ENCODE peak calls at places on chromosomes 4 and X, in ten cellular contexts. One of them, this sample, is unnamed.

GRCh38 chr4:156838761-156839160 is 132.8 kb downstream of the PDGFC start:
- DNase-seq in RPMI7951: no peak
- DNase-seq in AG10803: peak
- DNase-seq in EL: no peak
- DNase-seq in PC-9: no peak
- DNase-seq in sciatic nerve: no peak
- DNase-seq in HFFc6: no peak
- DNase-seq in T-cell: no peak
- DNase-seq in RWPE2: no peak
- DNase-seq in NCI-H2171: peak
- DNase-seq in this sample: peak

GRCh38 chr4:54277691-54278090 is 48.6 kb downstream of the PDGFRA start:
- DNase-seq in HFFc6: peak
- DNase-seq in PC-9: no peak
- DNase-seq in RPMI7951: peak
- DNase-seq in NCI-H2171: no peak
- DNase-seq in sciatic nerve: no peak
- DNase-seq in RWPE2: no peak
- DNase-seq in AG10803: peak
- DNase-seq in T-cell: no peak
- DNase-seq in EL: peak
- DNase-seq in this sample: peak

GRCh38 chrX:107935664-107936433 is 46.3 kb downstream of the TEX13B start:
- DNase-seq in sciatic nerve: no peak
- DNase-seq in RWPE2: no peak
- DNase-seq in T-cell: no peak
- DNase-seq in AG10803: no peak
- DNase-seq in PC-9: peak
- DNase-seq in RPMI7951: peak
- DNase-seq in NCI-H2171: no peak
- DNase-seq in HFFc6: no peak
- DNase-seq in EL: peak
- DNase-seq in this sample: peak

GRCh38 chr4:149371021-149371420 is 444.6 kb downstream of the IQCM start:
- DNase-seq in HFFc6: peak
- DNase-seq in RPMI7951: peak
- DNase-seq in AG10803: peak
- DNase-seq in T-cell: no peak
- DNase-seq in PC-9: no peak
- DNase-seq in NCI-H2171: peak
- DNase-seq in sciatic nerve: no peak
- DNase-seq in EL: peak
- DNase-seq in RWPE2: no peak
- DNase-seq in this sample: peak

GRCh38 chrX:26914232-26914631 is 548.9 kb downstream of the PPP4R3C start:
- DNase-seq in T-cell: no peak
- DNase-seq in sciatic nerve: no peak
- DNase-seq in RWPE2: no peak
- DNase-seq in HFFc6: no peak
- DNase-seq in RPMI7951: no peak
- DNase-seq in PC-9: no peak
- DNase-seq in EL: no peak
- DNase-seq in NCI-H2171: no peak
- DNase-seq in AG10803: no peak
- DNase-seq in this sample: no peak

GRCh38 chrX:154546354-154547244 is at the start of gene G6PD:
- DNase-seq in AG10803: peak
- DNase-seq in T-cell: peak
- DNase-seq in HFFc6: no peak
- DNase-seq in RWPE2: no peak
- DNase-seq in RPMI7951: peak
- DNase-seq in sciatic nerve: no peak
- DNase-seq in EL: peak
- DNase-seq in PC-9: peak
- DNase-seq in NCI-H2171: peak
- DNase-seq in this sample: peak

GRCh38 chr4:18695733-18696527 is 674.4 kb upstream of the LCORL start:
- DNase-seq in EL: no peak
- DNase-seq in RWPE2: no peak
- DNase-seq in NCI-H2171: no peak
- DNase-seq in RPMI7951: peak
- DNase-seq in T-cell: no peak
- DNase-seq in AG10803: no peak
- DNase-seq in HFFc6: no peak
- DNase-seq in PC-9: no peak
- DNase-seq in sciatic nerve: no peak
- DNase-seq in this sample: no peak

GRCh38 chr4:173056708-173057107 is 111.9 kb upstream of the GALNT7 start:
- DNase-seq in RWPE2: no peak
- DNase-seq in PC-9: no peak
- DNase-seq in AG10803: no peak
- DNase-seq in RPMI7951: no peak
- DNase-seq in NCI-H2171: no peak
- DNase-seq in EL: no peak
- DNase-seq in T-cell: no peak
- DNase-seq in HFFc6: no peak
- DNase-seq in sciatic nerve: no peak
- DNase-seq in this sample: no peak

GRCh38 chrX:13196778-13197177 is 123.1 kb downstream of the ATXN3L start:
- DNase-seq in HFFc6: no peak
- DNase-seq in sciatic nerve: no peak
- DNase-seq in AG10803: no peak
- DNase-seq in NCI-H2171: no peak
- DNase-seq in EL: no peak
- DNase-seq in RWPE2: no peak
- DNase-seq in RPMI7951: no peak
- DNase-seq in T-cell: no peak
- DNase-seq in PC-9: no peak
- DNase-seq in this sample: no peak

GRCh38 chr4:169744601-169745000 is 13.1 kb downstream of the HPF1 start:
- DNase-seq in RWPE2: no peak
- DNase-seq in AG10803: no peak
- DNase-seq in HFFc6: peak
- DNase-seq in NCI-H2171: no peak
- DNase-seq in RPMI7951: no peak
- DNase-seq in sciatic nerve: no peak
- DNase-seq in T-cell: no peak
- DNase-seq in EL: peak
- DNase-seq in PC-9: no peak
- DNase-seq in this sample: no peak

GRCh38 chr4:63607186-63607872 is 801.9 kb downstream of the TECRL start:
- DNase-seq in NCI-H2171: no peak
- DNase-seq in EL: no peak
- DNase-seq in T-cell: no peak
- DNase-seq in RPMI7951: no peak
- DNase-seq in sciatic nerve: no peak
- DNase-seq in RWPE2: no peak
- DNase-seq in PC-9: no peak
- DNase-seq in HFFc6: no peak
- DNase-seq in AG10803: no peak
- DNase-seq in this sample: no peak

GRCh38 chrX:136146614-136147319 is 566 bp upstream of the FHL1 start:
- DNase-seq in AG10803: no peak
- DNase-seq in RPMI7951: no peak
- DNase-seq in HFFc6: no peak
- DNase-seq in sciatic nerve: no peak
- DNase-seq in EL: no peak
- DNase-seq in T-cell: no peak
- DNase-seq in RWPE2: no peak
- DNase-seq in NCI-H2171: peak
- DNase-seq in PC-9: no peak
- DNase-seq in this sample: no peak

GRCh38 chrX:39756086-39756883 is 341.5 kb downstream of the BCOR start:
- DNase-seq in NCI-H2171: no peak
- DNase-seq in PC-9: no peak
- DNase-seq in EL: peak
- DNase-seq in sciatic nerve: no peak
- DNase-seq in HFFc6: peak
- DNase-seq in AG10803: peak
- DNase-seq in RPMI7951: peak
- DNase-seq in T-cell: no peak
- DNase-seq in RWPE2: no peak
- DNase-seq in this sample: peak

GRCh38 chrX:47940448-47940847 is 63.3 kb downstream of the ZNF182 start:
- DNase-seq in HFFc6: no peak
- DNase-seq in AG10803: no peak
- DNase-seq in sciatic nerve: no peak
- DNase-seq in NCI-H2171: no peak
- DNase-seq in T-cell: no peak
- DNase-seq in RWPE2: no peak
- DNase-seq in PC-9: no peak
- DNase-seq in RPMI7951: no peak
- DNase-seq in EL: no peak
- DNase-seq in this sample: no peak

GRCh38 chr4:2914220-2915126 is 48.7 kb downstream of the NOP14 start:
- DNase-seq in PC-9: no peak
- DNase-seq in RPMI7951: no peak
- DNase-seq in HFFc6: no peak
- DNase-seq in EL: no peak
- DNase-seq in sciatic nerve: peak
- DNase-seq in T-cell: no peak
- DNase-seq in AG10803: no peak
- DNase-seq in RWPE2: no peak
- DNase-seq in NCI-H2171: no peak
- DNase-seq in this sample: no peak

GRCh38 chr4:45072981-45073380 is 346.6 kb upstream of the GNPDA2 start:
- DNase-seq in PC-9: no peak
- DNase-seq in NCI-H2171: no peak
- DNase-seq in RWPE2: no peak
- DNase-seq in T-cell: no peak
- DNase-seq in RPMI7951: no peak
- DNase-seq in AG10803: no peak
- DNase-seq in sciatic nerve: no peak
- DNase-seq in HFFc6: no peak
- DNase-seq in EL: no peak
- DNase-seq in this sample: no peak

GRCh38 chr4:41268024-41268423 is 11.3 kb downstream of the UCHL1 start:
- DNase-seq in NCI-H2171: no peak
- DNase-seq in sciatic nerve: no peak
- DNase-seq in EL: no peak
- DNase-seq in T-cell: no peak
- DNase-seq in HFFc6: no peak
- DNase-seq in RWPE2: no peak
- DNase-seq in PC-9: no peak
- DNase-seq in AG10803: peak
- DNase-seq in RPMI7951: peak
- DNase-seq in this sample: no peak

GRCh38 chrX:65581661-65582339 is 47.2 kb upstream of the LAS1L start:
- DNase-seq in RWPE2: no peak
- DNase-seq in AG10803: peak
- DNase-seq in RPMI7951: peak
- DNase-seq in HFFc6: peak
- DNase-seq in PC-9: no peak
- DNase-seq in EL: peak
- DNase-seq in sciatic nerve: peak
- DNase-seq in NCI-H2171: peak
- DNase-seq in T-cell: peak
- DNase-seq in this sample: peak

GRCh38 chr4:182874158-182874855 is 42.9 kb downstream of the DCTD start:
- DNase-seq in T-cell: no peak
- DNase-seq in HFFc6: no peak
- DNase-seq in NCI-H2171: no peak
- DNase-seq in PC-9: no peak
- DNase-seq in RWPE2: no peak
- DNase-seq in EL: no peak
- DNase-seq in RPMI7951: no peak
- DNase-seq in AG10803: no peak
- DNase-seq in sciatic nerve: no peak
- DNase-seq in this sample: no peak

GRCh38 chrX:103864149-103864548 is 32.1 kb upstream of the RAB9B start:
- DNase-seq in NCI-H2171: no peak
- DNase-seq in HFFc6: no peak
- DNase-seq in T-cell: no peak
- DNase-seq in RWPE2: no peak
- DNase-seq in PC-9: no peak
- DNase-seq in RPMI7951: no peak
- DNase-seq in sciatic nerve: no peak
- DNase-seq in EL: no peak
- DNase-seq in AG10803: no peak
- DNase-seq in this sample: no peak

GRCh38 chr4:76267811-76268210 is 16.3 kb downstream of the FAM47E start:
- DNase-seq in AG10803: no peak
- DNase-seq in EL: no peak
- DNase-seq in T-cell: no peak
- DNase-seq in HFFc6: no peak
- DNase-seq in RWPE2: no peak
- DNase-seq in NCI-H2171: no peak
- DNase-seq in sciatic nerve: no peak
- DNase-seq in RPMI7951: no peak
- DNase-seq in PC-9: no peak
- DNase-seq in this sample: no peak

GRCh38 chr4:147118523-147118922 is 172.9 kb upstream of the TTC29 start:
- DNase-seq in RWPE2: no peak
- DNase-seq in EL: no peak
- DNase-seq in AG10803: peak
- DNase-seq in PC-9: no peak
- DNase-seq in HFFc6: no peak
- DNase-seq in sciatic nerve: no peak
- DNase-seq in NCI-H2171: no peak
- DNase-seq in RPMI7951: peak
- DNase-seq in T-cell: no peak
- DNase-seq in this sample: peak

GRCh38 chr4:173699841-173700475 is 169.9 kb upstream of the HAND2 start:
- DNase-seq in HFFc6: no peak
- DNase-seq in sciatic nerve: no peak
- DNase-seq in AG10803: no peak
- DNase-seq in NCI-H2171: no peak
- DNase-seq in RPMI7951: peak
- DNase-seq in RWPE2: no peak
- DNase-seq in EL: no peak
- DNase-seq in T-cell: no peak
- DNase-seq in PC-9: no peak
- DNase-seq in this sample: no peak

GRCh38 chr4:108117473-108118182 is 51.1 kb downstream of the LEF1 start:
- DNase-seq in RWPE2: no peak
- DNase-seq in EL: no peak
- DNase-seq in HFFc6: no peak
- DNase-seq in NCI-H2171: no peak
- DNase-seq in AG10803: no peak
- DNase-seq in PC-9: no peak
- DNase-seq in sciatic nerve: no peak
- DNase-seq in T-cell: no peak
- DNase-seq in RPMI7951: no peak
- DNase-seq in this sample: no peak

GRCh38 chr4:38857354-38858096 is 908 bp upstream of the TLR6 start:
- DNase-seq in T-cell: no peak
- DNase-seq in EL: peak
- DNase-seq in NCI-H2171: no peak
- DNase-seq in RWPE2: no peak
- DNase-seq in PC-9: peak
- DNase-seq in RPMI7951: peak
- DNase-seq in HFFc6: peak
- DNase-seq in AG10803: peak
- DNase-seq in sciatic nerve: no peak
- DNase-seq in this sample: peak

GRCh38 chr4:13349096-13349495 is 135.0 kb downstream of the RAB28 start:
- DNase-seq in EL: peak
- DNase-seq in HFFc6: peak
- DNase-seq in PC-9: no peak
- DNase-seq in AG10803: peak
- DNase-seq in RPMI7951: peak
- DNase-seq in sciatic nerve: no peak
- DNase-seq in RWPE2: no peak
- DNase-seq in NCI-H2171: no peak
- DNase-seq in T-cell: no peak
- DNase-seq in this sample: peak

GRCh38 chr4:99540287-99540939 is 23.4 kb downstream of the TRMT10A start:
- DNase-seq in HFFc6: no peak
- DNase-seq in EL: no peak
- DNase-seq in NCI-H2171: no peak
- DNase-seq in AG10803: no peak
- DNase-seq in RPMI7951: no peak
- DNase-seq in T-cell: no peak
- DNase-seq in RWPE2: no peak
- DNase-seq in PC-9: no peak
- DNase-seq in sciatic nerve: no peak
- DNase-seq in this sample: no peak

GRCh38 chrX:34053931-34054330 is 78.2 kb downstream of the FAM47A start:
- DNase-seq in T-cell: no peak
- DNase-seq in RWPE2: no peak
- DNase-seq in sciatic nerve: no peak
- DNase-seq in AG10803: no peak
- DNase-seq in NCI-H2171: no peak
- DNase-seq in PC-9: no peak
- DNase-seq in RPMI7951: no peak
- DNase-seq in EL: no peak
- DNase-seq in HFFc6: no peak
- DNase-seq in this sample: no peak